ENCODE peak calls at places on chromosomes 5 and 9, in ten cellular contexts. One of them, this sample, is unnamed.
A peak's percentile ranks its signal among the peaks of the same experiment; 100 is the strongest.

GRCh38 chr5:32692066-32692746 is 18.9 kb upstream of the NPR3 start:
- DNase-seq in fibroblast of the aortic adventitia: peak; percentile 84
- DNase-seq in NCI-H510A treated with DMSO at 0.1 percent for 48 hours: no peak
- DNase-seq in T47D: no peak
- DNase-seq in vagina: no peak
- DNase-seq in mesendoderm: no peak
- DNase-seq in AG08395: peak; percentile 53
- DNase-seq in WTC11: no peak
- DNase-seq in stimulated activated CD4-positive, alpha-beta T cell treated with anti-CD3 and anti-CD28 coated beads, Interleukin-4, amount 100 ng/mL, for 48 hours: no peak
- DNase-seq in adrenal gland: no peak
- DNase-seq in this sample: peak; percentile 82

GRCh38 chr9:112836394-112836793 is 54.3 kb downstream of the SLC46A2 start:
- DNase-seq in fibroblast of the aortic adventitia: no peak
- DNase-seq in NCI-H510A treated with DMSO at 0.1 percent for 48 hours: peak; percentile 96
- DNase-seq in T47D: peak; percentile 31
- DNase-seq in vagina: no peak
- DNase-seq in mesendoderm: peak; percentile 37
- DNase-seq in AG08395: no peak
- DNase-seq in WTC11: no peak
- DNase-seq in stimulated activated CD4-positive, alpha-beta T cell treated with anti-CD3 and anti-CD28 coated beads, Interleukin-4, amount 100 ng/mL, for 48 hours: no peak
- DNase-seq in adrenal gland: no peak
- DNase-seq in this sample: no peak

GRCh38 chr5:91850031-91850430 is 466.9 kb upstream of the ARRDC3 start:
- DNase-seq in fibroblast of the aortic adventitia: no peak
- DNase-seq in NCI-H510A treated with DMSO at 0.1 percent for 48 hours: no peak
- DNase-seq in T47D: no peak
- DNase-seq in vagina: no peak
- DNase-seq in mesendoderm: peak; percentile 31
- DNase-seq in AG08395: no peak
- DNase-seq in WTC11: no peak
- DNase-seq in stimulated activated CD4-positive, alpha-beta T cell treated with anti-CD3 and anti-CD28 coated beads, Interleukin-4, amount 100 ng/mL, for 48 hours: no peak
- DNase-seq in adrenal gland: no peak
- DNase-seq in this sample: no peak

GRCh38 chr9:92724528-92725265 is 39.9 kb downstream of the BICD2 start:
- DNase-seq in fibroblast of the aortic adventitia: no peak
- DNase-seq in NCI-H510A treated with DMSO at 0.1 percent for 48 hours: peak; percentile 67
- DNase-seq in T47D: no peak
- DNase-seq in vagina: no peak
- DNase-seq in mesendoderm: no peak
- DNase-seq in AG08395: no peak
- DNase-seq in WTC11: no peak
- DNase-seq in stimulated activated CD4-positive, alpha-beta T cell treated with anti-CD3 and anti-CD28 coated beads, Interleukin-4, amount 100 ng/mL, for 48 hours: no peak
- DNase-seq in adrenal gland: no peak
- DNase-seq in this sample: no peak

GRCh38 chr5:86596476-86596875 is 21.3 kb upstream of the COX7C start:
- DNase-seq in fibroblast of the aortic adventitia: no peak
- DNase-seq in NCI-H510A treated with DMSO at 0.1 percent for 48 hours: no peak
- DNase-seq in T47D: no peak
- DNase-seq in vagina: no peak
- DNase-seq in mesendoderm: no peak
- DNase-seq in AG08395: no peak
- DNase-seq in WTC11: no peak
- DNase-seq in stimulated activated CD4-positive, alpha-beta T cell treated with anti-CD3 and anti-CD28 coated beads, Interleukin-4, amount 100 ng/mL, for 48 hours: no peak
- DNase-seq in adrenal gland: no peak
- DNase-seq in this sample: no peak

GRCh38 chr9:77595426-77596051 is 52.6 kb downstream of the GNA14 start:
- DNase-seq in fibroblast of the aortic adventitia: peak; percentile 10
- DNase-seq in NCI-H510A treated with DMSO at 0.1 percent for 48 hours: no peak
- DNase-seq in T47D: no peak
- DNase-seq in vagina: no peak
- DNase-seq in mesendoderm: peak; percentile 81
- DNase-seq in AG08395: no peak
- DNase-seq in WTC11: no peak
- DNase-seq in stimulated activated CD4-positive, alpha-beta T cell treated with anti-CD3 and anti-CD28 coated beads, Interleukin-4, amount 100 ng/mL, for 48 hours: no peak
- DNase-seq in adrenal gland: no peak
- DNase-seq in this sample: no peak

GRCh38 chr5:65262590-65263189 is 219.0 kb downstream of the ADAMTS6 start:
- DNase-seq in fibroblast of the aortic adventitia: peak; percentile 97
- DNase-seq in NCI-H510A treated with DMSO at 0.1 percent for 48 hours: no peak
- DNase-seq in T47D: no peak
- DNase-seq in vagina: no peak
- DNase-seq in mesendoderm: peak; percentile 72
- DNase-seq in AG08395: peak; percentile 70
- DNase-seq in WTC11: no peak
- DNase-seq in stimulated activated CD4-positive, alpha-beta T cell treated with anti-CD3 and anti-CD28 coated beads, Interleukin-4, amount 100 ng/mL, for 48 hours: no peak
- DNase-seq in adrenal gland: peak; percentile 6
- DNase-seq in this sample: peak; percentile 71

GRCh38 chr9:69674741-69675438 is 2.7 kb upstream of the APBA1 start:
- DNase-seq in fibroblast of the aortic adventitia: peak; percentile 91
- DNase-seq in NCI-H510A treated with DMSO at 0.1 percent for 48 hours: peak; percentile 34
- DNase-seq in T47D: no peak
- DNase-seq in vagina: no peak
- DNase-seq in mesendoderm: no peak
- DNase-seq in AG08395: peak; percentile 66
- DNase-seq in WTC11: no peak
- DNase-seq in stimulated activated CD4-positive, alpha-beta T cell treated with anti-CD3 and anti-CD28 coated beads, Interleukin-4, amount 100 ng/mL, for 48 hours: no peak
- DNase-seq in adrenal gland: no peak
- DNase-seq in this sample: peak; percentile 92

GRCh38 chr5:61281686-61282085 is 50.4 kb upstream of the ZSWIM6 start:
- DNase-seq in fibroblast of the aortic adventitia: no peak
- DNase-seq in NCI-H510A treated with DMSO at 0.1 percent for 48 hours: no peak
- DNase-seq in T47D: no peak
- DNase-seq in vagina: no peak
- DNase-seq in mesendoderm: no peak
- DNase-seq in AG08395: no peak
- DNase-seq in WTC11: no peak
- DNase-seq in stimulated activated CD4-positive, alpha-beta T cell treated with anti-CD3 and anti-CD28 coated beads, Interleukin-4, amount 100 ng/mL, for 48 hours: no peak
- DNase-seq in adrenal gland: no peak
- DNase-seq in this sample: no peak

GRCh38 chr5:177959315-177959714 is 36.7 kb downstream of the PROP1 start:
- DNase-seq in fibroblast of the aortic adventitia: no peak
- DNase-seq in NCI-H510A treated with DMSO at 0.1 percent for 48 hours: no peak
- DNase-seq in T47D: no peak
- DNase-seq in vagina: no peak
- DNase-seq in mesendoderm: peak; percentile 37
- DNase-seq in AG08395: no peak
- DNase-seq in WTC11: no peak
- DNase-seq in stimulated activated CD4-positive, alpha-beta T cell treated with anti-CD3 and anti-CD28 coated beads, Interleukin-4, amount 100 ng/mL, for 48 hours: no peak
- DNase-seq in adrenal gland: no peak
- DNase-seq in this sample: no peak

GRCh38 chr9:128253991-128254346 is 21.8 kb downstream of the GOLGA2 start:
- DNase-seq in fibroblast of the aortic adventitia: no peak
- DNase-seq in NCI-H510A treated with DMSO at 0.1 percent for 48 hours: no peak
- DNase-seq in T47D: no peak
- DNase-seq in vagina: no peak
- DNase-seq in mesendoderm: no peak
- DNase-seq in AG08395: no peak
- DNase-seq in WTC11: no peak
- DNase-seq in stimulated activated CD4-positive, alpha-beta T cell treated with anti-CD3 and anti-CD28 coated beads, Interleukin-4, amount 100 ng/mL, for 48 hours: no peak
- DNase-seq in adrenal gland: no peak
- DNase-seq in this sample: no peak

GRCh38 chr5:133925866-133926488 is 42.4 kb downstream of the C5orf15 start:
- DNase-seq in fibroblast of the aortic adventitia: no peak
- DNase-seq in NCI-H510A treated with DMSO at 0.1 percent for 48 hours: no peak
- DNase-seq in T47D: no peak
- DNase-seq in vagina: no peak
- DNase-seq in mesendoderm: peak; percentile 81
- DNase-seq in AG08395: no peak
- DNase-seq in WTC11: no peak
- DNase-seq in stimulated activated CD4-positive, alpha-beta T cell treated with anti-CD3 and anti-CD28 coated beads, Interleukin-4, amount 100 ng/mL, for 48 hours: no peak
- DNase-seq in adrenal gland: no peak
- DNase-seq in this sample: no peak

GRCh38 chr5:153797484-153797883 is 241.2 kb downstream of the FAM114A2 start:
- DNase-seq in fibroblast of the aortic adventitia: no peak
- DNase-seq in NCI-H510A treated with DMSO at 0.1 percent for 48 hours: no peak
- DNase-seq in T47D: no peak
- DNase-seq in vagina: no peak
- DNase-seq in mesendoderm: no peak
- DNase-seq in AG08395: no peak
- DNase-seq in WTC11: no peak
- DNase-seq in stimulated activated CD4-positive, alpha-beta T cell treated with anti-CD3 and anti-CD28 coated beads, Interleukin-4, amount 100 ng/mL, for 48 hours: no peak
- DNase-seq in adrenal gland: no peak
- DNase-seq in this sample: no peak

GRCh38 chr5:119315516-119315949 is 40.3 kb upstream of the TNFAIP8 start:
- DNase-seq in fibroblast of the aortic adventitia: peak; percentile 14
- DNase-seq in NCI-H510A treated with DMSO at 0.1 percent for 48 hours: no peak
- DNase-seq in T47D: peak; percentile 63
- DNase-seq in vagina: no peak
- DNase-seq in mesendoderm: peak; percentile 32
- DNase-seq in AG08395: peak; percentile 41
- DNase-seq in WTC11: no peak
- DNase-seq in stimulated activated CD4-positive, alpha-beta T cell treated with anti-CD3 and anti-CD28 coated beads, Interleukin-4, amount 100 ng/mL, for 48 hours: no peak
- DNase-seq in adrenal gland: peak; percentile 22
- DNase-seq in this sample: peak; percentile 34

GRCh38 chr9:16257604-16258003 is 612.9 kb downstream of the BNC2 start:
- DNase-seq in fibroblast of the aortic adventitia: peak; percentile 26
- DNase-seq in NCI-H510A treated with DMSO at 0.1 percent for 48 hours: no peak
- DNase-seq in T47D: peak; percentile 19
- DNase-seq in vagina: no peak
- DNase-seq in mesendoderm: peak; percentile 34
- DNase-seq in AG08395: peak; percentile 40
- DNase-seq in WTC11: no peak
- DNase-seq in stimulated activated CD4-positive, alpha-beta T cell treated with anti-CD3 and anti-CD28 coated beads, Interleukin-4, amount 100 ng/mL, for 48 hours: no peak
- DNase-seq in adrenal gland: no peak
- DNase-seq in this sample: no peak

GRCh38 chr9:22447607-22448305 is 1.1 kb downstream of the DMRTA1 start:
- DNase-seq in fibroblast of the aortic adventitia: peak; percentile 1
- DNase-seq in NCI-H510A treated with DMSO at 0.1 percent for 48 hours: no peak
- DNase-seq in T47D: no peak
- DNase-seq in vagina: no peak
- DNase-seq in mesendoderm: peak; percentile 49
- DNase-seq in AG08395: no peak
- DNase-seq in WTC11: no peak
- DNase-seq in stimulated activated CD4-positive, alpha-beta T cell treated with anti-CD3 and anti-CD28 coated beads, Interleukin-4, amount 100 ng/mL, for 48 hours: no peak
- DNase-seq in adrenal gland: no peak
- DNase-seq in this sample: no peak

GRCh38 chr5:80569961-80570786 is at the start of gene ANKRD34B:
- DNase-seq in fibroblast of the aortic adventitia: no peak
- DNase-seq in NCI-H510A treated with DMSO at 0.1 percent for 48 hours: peak; percentile 33
- DNase-seq in T47D: peak; percentile 58
- DNase-seq in vagina: no peak
- DNase-seq in mesendoderm: peak; percentile 76
- DNase-seq in AG08395: no peak
- DNase-seq in WTC11: peak; percentile 80
- DNase-seq in stimulated activated CD4-positive, alpha-beta T cell treated with anti-CD3 and anti-CD28 coated beads, Interleukin-4, amount 100 ng/mL, for 48 hours: peak; percentile 38
- DNase-seq in adrenal gland: no peak
- DNase-seq in this sample: no peak

GRCh38 chr5:98769006-98769255 is 4.5 kb upstream of the RGMB start:
- DNase-seq in fibroblast of the aortic adventitia: no peak
- DNase-seq in NCI-H510A treated with DMSO at 0.1 percent for 48 hours: no peak
- DNase-seq in T47D: no peak
- DNase-seq in vagina: no peak
- DNase-seq in mesendoderm: no peak
- DNase-seq in AG08395: no peak
- DNase-seq in WTC11: peak; percentile 75
- DNase-seq in stimulated activated CD4-positive, alpha-beta T cell treated with anti-CD3 and anti-CD28 coated beads, Interleukin-4, amount 100 ng/mL, for 48 hours: no peak
- DNase-seq in adrenal gland: peak; percentile 32
- DNase-seq in this sample: no peak

GRCh38 chr5:138033916-138034315 is 1.0 kb upstream of the FAM13B start:
- DNase-seq in fibroblast of the aortic adventitia: peak; percentile 74
- DNase-seq in NCI-H510A treated with DMSO at 0.1 percent for 48 hours: no peak
- DNase-seq in T47D: no peak
- DNase-seq in vagina: no peak
- DNase-seq in mesendoderm: peak; percentile 49
- DNase-seq in AG08395: peak; percentile 70
- DNase-seq in WTC11: no peak
- DNase-seq in stimulated activated CD4-positive, alpha-beta T cell treated with anti-CD3 and anti-CD28 coated beads, Interleukin-4, amount 100 ng/mL, for 48 hours: no peak
- DNase-seq in adrenal gland: no peak
- DNase-seq in this sample: peak; percentile 42

GRCh38 chr9:104854613-104855012 is 73.3 kb downstream of the ABCA1 start:
- DNase-seq in fibroblast of the aortic adventitia: no peak
- DNase-seq in NCI-H510A treated with DMSO at 0.1 percent for 48 hours: peak; percentile 32
- DNase-seq in T47D: no peak
- DNase-seq in vagina: no peak
- DNase-seq in mesendoderm: no peak
- DNase-seq in AG08395: no peak
- DNase-seq in WTC11: no peak
- DNase-seq in stimulated activated CD4-positive, alpha-beta T cell treated with anti-CD3 and anti-CD28 coated beads, Interleukin-4, amount 100 ng/mL, for 48 hours: no peak
- DNase-seq in adrenal gland: no peak
- DNase-seq in this sample: no peak

GRCh38 chr5:52989025-52989780 is at the start of gene ITGA2:
- DNase-seq in fibroblast of the aortic adventitia: peak; percentile 60
- DNase-seq in NCI-H510A treated with DMSO at 0.1 percent for 48 hours: peak; percentile 11
- DNase-seq in T47D: peak; percentile 83
- DNase-seq in vagina: no peak
- DNase-seq in mesendoderm: peak; percentile 62
- DNase-seq in AG08395: peak; percentile 55
- DNase-seq in WTC11: peak; percentile 63
- DNase-seq in stimulated activated CD4-positive, alpha-beta T cell treated with anti-CD3 and anti-CD28 coated beads, Interleukin-4, amount 100 ng/mL, for 48 hours: peak; percentile 18
- DNase-seq in adrenal gland: peak; percentile 75
- DNase-seq in this sample: peak; percentile 34

GRCh38 chr5:73558950-73559349 is 6.5 kb downstream of the ANKRA2 start:
- DNase-seq in fibroblast of the aortic adventitia: no peak
- DNase-seq in NCI-H510A treated with DMSO at 0.1 percent for 48 hours: no peak
- DNase-seq in T47D: peak; percentile 26
- DNase-seq in vagina: no peak
- DNase-seq in mesendoderm: no peak
- DNase-seq in AG08395: no peak
- DNase-seq in WTC11: no peak
- DNase-seq in stimulated activated CD4-positive, alpha-beta T cell treated with anti-CD3 and anti-CD28 coated beads, Interleukin-4, amount 100 ng/mL, for 48 hours: no peak
- DNase-seq in adrenal gland: no peak
- DNase-seq in this sample: no peak

GRCh38 chr9:93830224-93830596 is 124.9 kb downstream of the BARX1 start:
- DNase-seq in fibroblast of the aortic adventitia: no peak
- DNase-seq in NCI-H510A treated with DMSO at 0.1 percent for 48 hours: no peak
- DNase-seq in T47D: no peak
- DNase-seq in vagina: no peak
- DNase-seq in mesendoderm: no peak
- DNase-seq in AG08395: peak; percentile 0
- DNase-seq in WTC11: no peak
- DNase-seq in stimulated activated CD4-positive, alpha-beta T cell treated with anti-CD3 and anti-CD28 coated beads, Interleukin-4, amount 100 ng/mL, for 48 hours: no peak
- DNase-seq in adrenal gland: no peak
- DNase-seq in this sample: no peak

GRCh38 chr9:69932901-69933300 is 110.7 kb upstream of the MAMDC2 start:
- DNase-seq in fibroblast of the aortic adventitia: no peak
- DNase-seq in NCI-H510A treated with DMSO at 0.1 percent for 48 hours: no peak
- DNase-seq in T47D: peak; percentile 12
- DNase-seq in vagina: no peak
- DNase-seq in mesendoderm: peak; percentile 23
- DNase-seq in AG08395: no peak
- DNase-seq in WTC11: peak; percentile 31
- DNase-seq in stimulated activated CD4-positive, alpha-beta T cell treated with anti-CD3 and anti-CD28 coated beads, Interleukin-4, amount 100 ng/mL, for 48 hours: peak; percentile 6
- DNase-seq in adrenal gland: no peak
- DNase-seq in this sample: no peak

GRCh38 chr5:176837707-176838115 is 27.4 kb downstream of the UNC5A start:
- DNase-seq in fibroblast of the aortic adventitia: peak; percentile 90
- DNase-seq in NCI-H510A treated with DMSO at 0.1 percent for 48 hours: no peak
- DNase-seq in T47D: peak; percentile 95
- DNase-seq in vagina: no peak
- DNase-seq in mesendoderm: peak; percentile 92
- DNase-seq in AG08395: peak; percentile 85
- DNase-seq in WTC11: peak; percentile 97
- DNase-seq in stimulated activated CD4-positive, alpha-beta T cell treated with anti-CD3 and anti-CD28 coated beads, Interleukin-4, amount 100 ng/mL, for 48 hours: peak; percentile 74
- DNase-seq in adrenal gland: peak; percentile 95
- DNase-seq in this sample: peak; percentile 75

GRCh38 chr9:108474356-108474755 is 381.4 kb downstream of the ACTL7B start:
- DNase-seq in fibroblast of the aortic adventitia: no peak
- DNase-seq in NCI-H510A treated with DMSO at 0.1 percent for 48 hours: no peak
- DNase-seq in T47D: no peak
- DNase-seq in vagina: no peak
- DNase-seq in mesendoderm: no peak
- DNase-seq in AG08395: no peak
- DNase-seq in WTC11: no peak
- DNase-seq in stimulated activated CD4-positive, alpha-beta T cell treated with anti-CD3 and anti-CD28 coated beads, Interleukin-4, amount 100 ng/mL, for 48 hours: no peak
- DNase-seq in adrenal gland: no peak
- DNase-seq in this sample: no peak

GRCh38 chr5:113678924-113679575 is 165.6 kb downstream of the YTHDC2 start:
- DNase-seq in fibroblast of the aortic adventitia: peak; percentile 39
- DNase-seq in NCI-H510A treated with DMSO at 0.1 percent for 48 hours: peak; percentile 12
- DNase-seq in T47D: peak; percentile 65
- DNase-seq in vagina: no peak
- DNase-seq in mesendoderm: peak; percentile 82
- DNase-seq in AG08395: peak; percentile 50
- DNase-seq in WTC11: peak; percentile 38
- DNase-seq in stimulated activated CD4-positive, alpha-beta T cell treated with anti-CD3 and anti-CD28 coated beads, Interleukin-4, amount 100 ng/mL, for 48 hours: peak; percentile 8
- DNase-seq in adrenal gland: peak; percentile 26
- DNase-seq in this sample: no peak

GRCh38 chr5:134464988-134465855 is 53.5 kb upstream of the CDKN2AIPNL start:
- DNase-seq in fibroblast of the aortic adventitia: no peak
- DNase-seq in NCI-H510A treated with DMSO at 0.1 percent for 48 hours: no peak
- DNase-seq in T47D: no peak
- DNase-seq in vagina: no peak
- DNase-seq in mesendoderm: no peak
- DNase-seq in AG08395: no peak
- DNase-seq in WTC11: no peak
- DNase-seq in stimulated activated CD4-positive, alpha-beta T cell treated with anti-CD3 and anti-CD28 coated beads, Interleukin-4, amount 100 ng/mL, for 48 hours: no peak
- DNase-seq in adrenal gland: peak; percentile 23
- DNase-seq in this sample: no peak